ENCODE peak calls at places on chromosomes 12 and 14, in ten cellular contexts. T, D, N, M, O, Q, W, F, A and H are unnamed samples.
A peak's percentile ranks its signal among the peaks of the same experiment; 100 is the strongest.

GRCh38 chr14:69287096-69287991 is 27.4 kb downstream of the GALNT16 start:
- DNase-seq in Q (peak; percentile 29), W (peak; percentile 35), O (no peak), A (peak; percentile 72), D (no peak), T (no peak), N (no peak), M (no peak), F (no peak), H (peak; percentile 71)

GRCh38 chr12:132593938-132594358 is 16.4 kb downstream of the LRCOL1 start:
- DNase-seq in D (peak; percentile 47), A (peak; percentile 98), M (peak; percentile 95), T (peak; percentile 74), Q (peak; percentile 95), W (peak; percentile 98), O (peak; percentile 95), F (peak; percentile 95), N (peak; percentile 34), H (peak; percentile 98)

GRCh38 chr12:125132698-125133400 is 67.6 kb downstream of the AACS start:
- DNase-seq in O (no peak), A (no peak), W (no peak), N (no peak), Q (no peak), T (no peak), M (no peak), D (no peak), F (no peak), H (no peak)

GRCh38 chr12:54146506-54147145 is 42.2 kb downstream of the SMUG1 start:
- DNase-seq in M (no peak), Q (no peak), T (no peak), O (no peak), N (no peak), D (no peak), W (no peak), F (no peak), A (no peak), H (no peak)

GRCh38 chr14:100900837-100901390 is 2.6 kb downstream of the RTL1 start:
- DNase-seq in D (peak; percentile 64), F (peak; percentile 44), O (peak; percentile 41), W (peak; percentile 54), N (no peak), A (peak; percentile 91), Q (peak; percentile 80), T (no peak), M (peak; percentile 50), H (peak; percentile 68)

GRCh38 chr12:28108599-28108998 is 81.7 kb upstream of the CCDC91 start:
- DNase-seq in N (no peak), D (peak; percentile 49), T (no peak), W (no peak), M (no peak), F (no peak), O (no peak), A (no peak), Q (no peak), H (no peak)

GRCh38 chr14:100547633-100548294 is 39.5 kb downstream of the BEGAIN start:
- DNase-seq in A (peak; percentile 72), D (peak; percentile 84), T (no peak), O (peak; percentile 55), M (peak; percentile 82), Q (no peak), N (no peak), W (no peak), F (peak; percentile 89), H (no peak)

GRCh38 chr14:102772781-102773570 is 4.3 kb upstream of the TRAF3 start:
- DNase-seq in M (no peak), O (no peak), A (no peak), W (peak; percentile 51), F (peak; percentile 67), D (peak; percentile 21), N (no peak), Q (no peak), T (no peak), H (peak; percentile 55)

GRCh38 chr12:42779186-42779859 is 189.8 kb upstream of the PRICKLE1 start:
- DNase-seq in Q (no peak), T (peak; percentile 38), W (no peak), A (no peak), O (no peak), M (no peak), D (no peak), N (no peak), F (no peak), H (no peak)

GRCh38 chr12:106573239-106573638 is 9.6 kb upstream of the RFX4 start:
- DNase-seq in N (no peak), T (no peak), F (no peak), O (no peak), Q (no peak), M (no peak), W (no peak), A (no peak), D (no peak), H (no peak)

GRCh38 chr12:116338064-116338872 is 60.8 kb upstream of the MED13L start:
- DNase-seq in D (no peak), A (no peak), T (no peak), Q (no peak), W (no peak), M (no peak), O (no peak), N (no peak), F (no peak), H (no peak)

GRCh38 chr14:52473557-52473956 is 78.7 kb downstream of the TXNDC16 start:
- DNase-seq in Q (peak; percentile 27), M (no peak), W (peak; percentile 56), O (peak; percentile 28), F (no peak), T (no peak), A (no peak), D (no peak), N (no peak), H (no peak)
- TF ChIP-seq CTCF in Q (peak; percentile 61), M (peak; percentile 42), W (peak; percentile 67), O (peak; percentile 50), F (peak; percentile 27), T (peak; percentile 54), A (peak; percentile 16), D (peak; percentile 70), N (no peak), H (no peak)

GRCh38 chr12:121465921-121466799 is 66.2 kb downstream of the RNF34 start:
- DNase-seq in T (no peak), A (no peak), D (peak; percentile 59), O (no peak), W (peak; percentile 21), Q (peak; percentile 50), F (peak; percentile 65), N (no peak), M (peak; percentile 46), H (peak; percentile 33)

GRCh38 chr12:121468451-121468850 is 68.5 kb downstream of the RNF34 start:
- DNase-seq in M (no peak), A (no peak), T (no peak), O (no peak), W (no peak), Q (no peak), F (no peak), N (no peak), D (no peak), H (peak; percentile 81)

GRCh38 chr12:121467638-121468403 is 67.9 kb downstream of the RNF34 start:
- DNase-seq in N (peak; percentile 10), M (peak; percentile 38), O (no peak), A (peak; percentile 67), W (peak; percentile 31), D (no peak), F (no peak), Q (peak; percentile 39), T (no peak), H (no peak)

GRCh38 chr12:121464331-121464730 is 64.4 kb downstream of the RNF34 start:
- DNase-seq in D (no peak), T (no peak), A (no peak), N (no peak), F (no peak), M (no peak), W (no peak), O (no peak), Q (no peak), H (no peak)

DNA sequence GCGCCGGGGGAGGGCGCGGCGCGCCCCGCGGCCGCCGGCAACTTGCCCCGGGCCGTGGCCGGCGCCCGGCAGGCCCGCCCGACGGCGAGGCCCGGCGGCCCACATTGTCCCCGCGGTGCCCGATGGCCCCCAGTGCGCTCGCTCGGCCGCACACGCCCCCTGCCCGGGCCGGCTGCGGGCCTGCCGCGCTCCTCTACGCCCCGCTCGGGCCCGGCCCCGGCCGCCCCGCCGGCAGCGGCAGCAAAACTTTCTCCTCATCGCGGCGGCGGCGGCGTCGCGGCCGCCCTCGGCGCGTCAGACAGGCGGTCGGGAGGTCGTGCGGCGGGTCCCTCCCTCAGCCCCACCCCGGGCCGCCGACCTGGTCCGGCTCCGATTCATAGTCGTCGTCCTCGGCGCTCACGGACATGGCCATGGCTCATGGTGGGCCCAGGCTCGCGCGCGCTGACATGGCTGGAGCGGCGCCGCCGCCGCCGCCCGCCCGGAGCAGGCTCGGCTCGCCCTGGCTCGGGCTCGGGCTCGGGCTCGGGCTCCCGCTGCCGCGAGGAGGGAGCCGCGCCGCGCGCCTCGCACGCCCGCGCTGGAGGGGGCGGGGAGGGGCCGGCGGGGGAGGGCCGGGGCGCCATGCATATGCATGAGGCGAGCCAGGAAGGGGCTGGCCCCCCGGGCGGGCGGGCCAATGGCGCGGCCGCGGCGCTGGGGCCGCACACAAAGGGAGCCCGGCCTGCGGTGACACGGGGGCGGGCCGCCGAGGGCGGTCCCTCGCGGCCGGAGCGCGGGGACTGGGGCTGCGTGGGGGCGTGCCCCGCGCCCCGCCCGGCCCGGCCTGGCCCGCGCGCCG is 67.1 kb downstream of the RNF34 start:
- DNase-seq in F (peak; percentile 96), O (peak; percentile 69), W (peak; percentile 88), M (peak; percentile 93), Q (peak; percentile 95), N (peak; percentile 33), T (peak; percentile 75), D (peak; percentile 94), A (peak; percentile 93), H (peak; percentile 91)
- H3K4me3 ChIP-seq in F (peak overlapping the region; percentile 91), O (peak overlapping the region; percentile 50), W (peak overlapping the region; percentile 67), M (peak overlapping the region; percentile 59), Q (peak overlapping the region; percentile 93), N (peak overlapping the region; percentile 79), T (peak overlapping the region; percentile 87), D (peak overlapping the region; percentile 41), A (no peak overlapping the region), H (peak overlapping the region; percentile 75)

GRCh38 chr14:70489579-70490175 is 37.7 kb downstream of the ADAM21 start:
- DNase-seq in M (no peak), O (no peak), F (no peak), Q (no peak), N (no peak), T (no peak), A (no peak), W (no peak), D (no peak), H (no peak)
- H3K9me3 ChIP-seq in M (peaks cover 35% of the 10 kb centered on the region), O (peaks cover 4% of the 10 kb centered on the region), F (no peaks in the 10 kb centered on the region), Q (peaks cover 4% of the 10 kb centered on the region), N (peaks cover 24% of the 10 kb centered on the region), T (no peaks in the 10 kb centered on the region), A (no peaks in the 10 kb centered on the region), W (peaks cover 25% of the 10 kb centered on the region), D (peaks cover 22% of the 10 kb centered on the region), H (peaks cover 8% of the 10 kb centered on the region)

GRCh38 chr14:80350707-80351106 is 139.4 kb upstream of the DIO2 start:
- DNase-seq in M (no peak), T (no peak), N (no peak), A (no peak), O (no peak), W (no peak), D (no peak), Q (no peak), F (no peak), H (no peak)

GRCh38 chr14:80358112-80358511 is 146.8 kb upstream of the DIO2 start:
- DNase-seq in W (no peak), D (no peak), F (no peak), T (no peak), N (no peak), O (no peak), M (no peak), Q (no peak), A (no peak), H (no peak)

GRCh38 chr14:80356413-80356812 is 145.1 kb upstream of the DIO2 start:
- DNase-seq in D (peak; percentile 11), Q (peak; percentile 16), W (peak; percentile 35), T (no peak), A (no peak), M (no peak), O (no peak), F (no peak), N (no peak), H (peak; percentile 17)
- TF ChIP-seq CTCF in D (peak; percentile 57), Q (peak; percentile 45), W (peak; percentile 39), T (no peak), A (no peak), M (peak; percentile 11), O (peak; percentile 47), F (no peak), N (no peak), H (peak; percentile 46)